ENCODE peak calls at places on chromosomes 7 and 10, in four cellular contexts. A, G, L and Y are unnamed samples. For H3K36me3, the result is how much of the 10 kb centered on the place peaks cover.

GRCh38 chr7:1668486-1668931 is 1.6 kb upstream of the ELFN1 start:
- DNase-seq in A (no peak), L (peak), G (peak), Y (peak)

GRCh38 chr10:5945561-5946418 is 31.6 kb downstream of the IL15RA start:
- DNase-seq in G (no peak), L (no peak), A (peak), Y (no peak)

GRCh38 chr10:53005612-53006325 is 233.2 kb upstream of the MBL2 start:
- DNase-seq in L (no peak), G (no peak), A (no peak), Y (no peak)

GRCh38 chr7:151743481-151743983 is 133.4 kb downstream of the PRKAG2 start:
- DNase-seq in G (no peak), A (no peak), L (no peak), Y (no peak)

GRCh38 chr10:110382695-110383094 is 78.0 kb upstream of the SMNDC1 start:
- DNase-seq in G (no peak), L (no peak), A (no peak), Y (no peak)

GRCh38 chr10:73439055-73439454 is 5.7 kb upstream of the MSS51 start:
- DNase-seq in G (no peak), A (peak), L (no peak), Y (no peak)

GRCh38 chr7:132697032-132697431 is 120.8 kb upstream of the PLXNA4 start:
- DNase-seq in A (no peak), L (peak), G (no peak), Y (no peak)

GRCh38 chr10:110600487-110601101 is 33.1 kb downstream of the SMC3 start:
- DNase-seq in A (peak), G (peak), L (peak), Y (no peak)

GRCh38 chr7:135168489-135169140 is 1.9 kb downstream of the CYREN start:
- DNase-seq in G (no peak), A (no peak), L (no peak), Y (no peak)

GRCh38 chr10:13349776-13350274 is 1.7 kb upstream of the SEPHS1 start:
- DNase-seq in G (peak), L (peak), A (peak), Y (peak)
- H3K27ac ChIP-seq in G (no peak), L (no peak), A (peak), Y (peak)

DNA sequence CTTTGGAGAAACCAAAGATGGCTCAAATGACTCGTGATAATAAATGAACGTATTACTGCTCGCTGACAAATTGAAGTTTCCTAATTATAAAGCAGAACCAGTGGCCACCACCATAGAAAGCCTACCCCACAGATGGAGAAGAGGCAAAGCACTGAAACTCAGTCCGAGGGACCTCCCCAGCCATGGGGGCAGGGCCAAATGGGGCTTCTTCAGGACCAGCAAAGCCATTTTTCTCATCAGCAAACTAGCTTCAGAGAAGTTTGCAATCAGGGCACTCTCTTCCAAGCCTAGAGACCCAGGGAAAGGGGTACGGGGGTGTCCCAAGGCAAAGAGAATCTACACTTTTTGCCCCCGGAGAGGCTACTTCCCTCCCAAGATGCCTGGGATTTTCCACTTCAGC is 4.4 kb upstream of the IL6 start:
- DNase-seq in A (no peak), L (no peak), G (no peak), Y (no peak)
- H3K4me3 ChIP-seq in A (no peak), L (no peak), G (no peak), Y (no peak)

DNA sequence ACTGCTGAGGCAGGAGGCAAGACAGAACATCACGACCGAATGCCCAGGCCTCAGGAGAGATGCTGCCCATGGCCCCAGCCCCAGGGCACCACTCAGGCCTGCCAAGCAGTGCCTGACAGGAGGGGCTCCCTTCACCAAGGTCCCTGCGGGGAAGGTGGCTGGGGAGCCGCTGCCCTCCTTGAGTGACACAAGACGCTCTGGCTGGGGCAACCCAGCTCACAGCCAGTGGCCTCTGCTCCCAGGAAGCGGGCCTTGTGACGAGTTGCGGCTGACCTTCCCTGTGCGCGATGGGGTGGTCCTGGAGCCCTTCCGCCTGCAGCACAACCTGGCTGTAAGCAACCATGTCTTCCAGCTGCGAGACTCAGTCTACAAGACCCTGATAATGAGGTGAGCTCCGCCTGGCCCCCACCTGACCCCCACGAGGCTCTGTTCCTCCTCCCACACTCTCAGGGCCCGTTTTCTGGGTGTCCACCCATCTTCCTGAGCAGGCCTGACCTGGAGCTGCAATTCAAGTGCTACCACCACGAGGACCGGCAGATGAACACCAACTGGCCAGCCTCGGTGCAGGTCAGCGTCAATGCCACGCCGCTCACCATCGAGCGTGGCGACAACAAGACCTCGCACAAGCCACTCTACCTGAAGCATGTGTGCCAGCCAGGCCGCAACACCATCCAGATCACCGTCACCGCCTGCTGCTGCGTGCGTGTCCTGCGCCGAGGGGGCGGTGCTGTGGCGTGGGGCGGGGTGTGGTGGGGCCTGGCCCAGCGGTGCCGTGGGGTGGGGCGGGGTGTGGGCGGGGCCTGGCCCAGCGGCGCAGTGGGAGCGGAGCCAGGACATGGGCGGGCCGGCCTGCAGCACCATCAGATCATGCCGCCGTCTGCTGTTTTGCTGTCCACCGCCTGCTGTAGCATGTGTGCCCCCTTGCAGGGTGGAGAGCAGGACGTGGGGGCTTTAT is 12.8 kb downstream of the ZMIZ2 start:
- DNase-seq in L (no peak), A (no peak), G (no peak), Y (no peak)
- H3K36me3 ChIP-seq in L (under half), A (half or more), G (under half), Y (under half)

DNA sequence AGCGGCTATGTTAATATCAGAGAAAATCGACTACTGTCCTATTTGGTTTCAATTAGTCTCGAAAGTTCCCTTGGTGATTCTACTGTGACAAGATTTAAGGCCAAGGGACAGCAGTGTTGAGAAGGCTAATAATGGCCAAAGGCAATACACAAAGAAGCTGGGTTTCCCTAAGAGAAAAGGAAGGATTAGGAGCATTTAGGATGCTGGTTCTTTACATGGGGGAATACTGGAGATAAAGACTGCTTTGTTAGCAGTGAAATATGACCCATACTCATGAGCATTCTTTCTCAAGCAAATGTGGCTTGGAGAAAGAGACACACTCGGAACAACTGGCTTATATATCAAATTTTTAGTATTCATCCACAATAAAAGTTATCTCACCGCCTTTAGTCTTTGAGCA is 32.2 kb downstream of the IQUB start:
- DNase-seq in G (no peak), A (no peak), L (peak), Y (no peak)
- H3K27ac ChIP-seq in G (no peak), A (no peak), L (peak), Y (no peak)

GRCh38 chr7:100219271-100219737 is 445 bp upstream of the PVRIG start:
- DNase-seq in L (no peak), A (no peak), G (no peak), Y (peak)

GRCh38 chr7:100221767-100222444 is 2.2 kb downstream of the PVRIG start:
- DNase-seq in G (no peak), L (no peak), A (no peak), Y (no peak)

GRCh38 chr7:100220833-100221718 is 1.3 kb downstream of the PVRIG start:
- DNase-seq in L (no peak), G (no peak), A (no peak), Y (peak)

DNA sequence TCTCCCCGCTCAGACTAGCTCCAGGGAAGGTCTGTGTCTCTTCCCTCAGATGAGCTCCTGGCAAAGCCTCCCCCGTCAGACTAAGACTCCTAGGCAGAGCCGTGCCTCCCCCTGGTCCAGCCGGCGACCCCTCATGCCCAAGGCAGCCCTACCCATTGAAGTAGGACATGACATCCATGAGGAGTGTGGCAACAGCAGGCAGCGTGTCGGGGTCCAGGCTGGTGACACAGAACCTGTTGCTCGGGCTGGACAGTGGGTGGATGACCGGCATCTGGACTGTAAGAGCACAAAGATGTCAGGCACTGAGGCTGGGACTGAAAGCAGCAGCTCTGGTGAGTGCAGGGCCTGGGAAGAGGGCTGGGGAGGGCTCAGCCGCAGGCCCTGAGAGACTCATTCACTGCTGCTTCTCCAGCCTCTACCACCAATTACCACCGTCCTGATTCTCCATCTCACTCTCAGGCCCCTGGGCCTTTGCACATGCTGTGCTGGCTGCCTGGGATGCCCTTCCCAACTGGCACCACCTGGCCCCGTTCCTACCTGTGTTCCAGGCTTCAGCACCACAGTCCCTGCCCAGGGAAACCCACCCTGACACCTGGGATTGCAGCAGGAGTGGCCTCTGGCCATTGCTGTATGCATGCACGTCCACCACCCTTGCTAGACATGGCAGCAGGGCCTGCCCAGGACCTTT is 2.8 kb downstream of the PVRIG start:
- DNase-seq in G (no peak), L (no peak), A (no peak), Y (no peak)
- H3K4me3 ChIP-seq in G (no peak), L (no peak), A (no peak), Y (peak)

GRCh38 chr10:100208271-100208670 is 21.1 kb downstream of the CHUK start:
- DNase-seq in G (no peak), L (no peak), A (no peak), Y (no peak)
- H3K36me3 ChIP-seq in G (half or more), L (under half), A (under half), Y (under half)

GRCh38 chr10:133135116-133135465 is 24.9 kb upstream of the KNDC1 start:
- DNase-seq in L (no peak), G (no peak), A (no peak), Y (no peak)

GRCh38 chr10:133134411-133135115 is 25.5 kb upstream of the KNDC1 start:
- DNase-seq in G (no peak), L (no peak), A (no peak), Y (no peak)

GRCh38 chr10:133131754-133132710 is 28.0 kb upstream of the KNDC1 start:
- DNase-seq in A (no peak), L (no peak), G (no peak), Y (no peak)

GRCh38 chr10:133132711-133133291 is 27.2 kb upstream of the KNDC1 start:
- DNase-seq in L (no peak), A (no peak), G (no peak), Y (no peak)

DNA sequence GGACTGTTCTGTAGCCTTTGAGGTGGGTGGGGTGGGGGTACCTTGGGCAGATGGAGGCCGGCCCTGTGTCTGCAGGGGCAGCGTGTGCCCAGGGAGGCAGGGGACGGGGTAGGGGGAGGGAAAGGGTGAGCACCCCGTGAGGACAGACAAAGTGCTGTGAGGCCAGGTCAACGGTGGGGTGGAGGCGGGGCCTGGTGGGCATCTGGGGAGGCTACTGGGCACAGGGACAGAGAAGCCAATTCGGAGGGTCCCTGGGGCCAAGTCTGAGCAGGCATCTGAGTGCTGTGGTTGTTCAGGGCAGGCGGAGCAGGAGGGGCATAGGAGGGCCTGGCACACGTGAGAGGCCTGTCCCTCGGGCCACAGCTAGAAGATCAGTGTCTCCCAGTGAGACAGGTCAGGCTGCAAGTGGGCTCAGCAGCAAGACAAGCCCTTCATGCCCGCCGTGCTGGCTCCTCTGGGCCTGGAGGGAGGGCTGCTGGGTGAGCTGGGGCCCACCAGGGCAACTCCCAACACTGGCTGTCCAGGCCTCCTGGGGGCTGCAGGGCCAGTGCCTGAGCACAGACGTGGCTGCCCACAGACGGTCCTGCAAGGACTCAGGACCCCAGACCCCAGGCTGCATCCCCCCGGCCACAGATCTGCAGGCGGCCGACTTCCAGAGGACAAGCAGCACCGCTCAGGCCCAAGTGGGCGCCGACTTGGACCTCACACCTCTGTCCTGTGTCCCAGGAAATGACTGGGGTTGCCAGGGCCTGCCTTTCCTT is 26.4 kb upstream of the KNDC1 start:
- DNase-seq in G (no peak), A (no peak), L (no peak), Y (no peak)
- H3K27ac ChIP-seq in G (no peak), A (no peak), L (no peak), Y (no peak)